ENCODE peak calls at places on chromosome 9, in six cellular contexts. N is stimulated activated CD4-positive, alpha-beta T cell treated with anti-CD3 and anti-CD28 coated beads, Interleukin-4, amount 100 ng/mL, for 4 hours; K is neural progenitor cell; U is endothelial cell; S is mucosa of gallbladder; H is effector memory CD4-positive, alpha-beta T cell. A is an unnamed sample.

GRCh38 chr9:33106827-33107621 is 30.6 kb upstream of the SMU1 start:
- DNase-seq in N (no peak), H (no peak), U (no peak), K (no peak), S (peak), A (no peak)

GRCh38 chr9:124887832-124888231 is 25.9 kb downstream of the ARPC5L start:
- DNase-seq in S (no peak), H (no peak), U (no peak), N (no peak), K (peak), A (no peak)

GRCh38 chr9:122991370-122991830 is 42.1 kb upstream of the GPR21 start:
- DNase-seq in S (peak), N (peak), H (peak), U (no peak), K (peak), A (no peak)

GRCh38 chr9:33142531-33142930 is 24.6 kb downstream of the B4GALT1 start:
- DNase-seq in K (no peak), N (no peak), S (no peak), U (no peak), H (no peak), A (no peak)

GRCh38 chr9:83133316-83133715 is 70.4 kb upstream of the RASEF start:
- DNase-seq in H (no peak), S (no peak), U (no peak), N (no peak), K (no peak), A (no peak)

GRCh38 chr9:126625329-126626116 is 11.8 kb downstream of the LMX1B start:
- DNase-seq in U (no peak), S (no peak), N (no peak), K (peak), H (no peak), A (no peak)

GRCh38 chr9:134834957-134835419 is 45.6 kb upstream of the FCN2 start:
- DNase-seq in K (no peak), U (no peak), H (no peak), S (no peak), N (no peak), A (no peak)

GRCh38 chr9:33719581-33720374 is 75.6 kb upstream of the PRSS3 start:
- DNase-seq in K (peak), H (no peak), S (no peak), N (peak), U (peak), A (no peak)

GRCh38 chr9:16133032-16133431 is 580.2 kb downstream of the CCDC171 start:
- DNase-seq in K (no peak), U (no peak), H (no peak), S (no peak), N (no peak), A (no peak)

GRCh38 chr9:133522073-133522910 is 2.5 kb downstream of the MYMK start:
- DNase-seq in K (no peak), U (no peak), N (no peak), H (no peak), S (no peak), A (no peak)

GRCh38 chr9:116055536-116055935 is 98.1 kb upstream of the PAPPA start:
- DNase-seq in H (no peak), U (no peak), K (no peak), S (no peak), N (no peak), A (no peak)

GRCh38 chr9:69981686-69982450 is 61.8 kb upstream of the MAMDC2 start:
- DNase-seq in S (no peak), N (no peak), H (no peak), K (peak), U (no peak), A (no peak)

GRCh38 chr9:91346644-91347043 is 15.1 kb downstream of the AUH start:
- DNase-seq in K (no peak), U (no peak), S (no peak), N (no peak), H (no peak), A (no peak)

GRCh38 chr9:122897969-122898368 is 7.2 kb downstream of the RC3H2 start:
- DNase-seq in N (no peak), U (no peak), K (no peak), H (no peak), S (no peak), A (no peak)

GRCh38 chr9:113508111-113508749 is 44.7 kb downstream of the RGS3 start:
- DNase-seq in K (no peak), N (no peak), U (no peak), H (no peak), S (peak), A (no peak)

GRCh38 chr9:89444212-89444611 is 53.7 kb downstream of the SEMA4D start:
- DNase-seq in H (no peak), N (no peak), K (no peak), S (no peak), U (no peak), A (no peak)

GRCh38 chr9:131764568-131764967 is 24.7 kb upstream of the RAPGEF1 start:
- DNase-seq in S (no peak), N (no peak), H (no peak), K (no peak), U (no peak), A (no peak)

GRCh38 chr9:98572054-98572627 is 136.6 kb downstream of the GABBR2 start:
- DNase-seq in N (no peak), H (no peak), U (no peak), K (peak), S (no peak), A (no peak)

GRCh38 chr9:137293482-137294090 is 8.5 kb downstream of the NRARP start:
- DNase-seq in H (no peak), U (no peak), N (no peak), K (no peak), S (peak), A (no peak)